ENCODE peak calls at places on chromosomes 1 and 21, in four cellular contexts. O is ACHN, Z is ELR, R is GM12865. K is an unnamed sample.

GRCh38 chr1:153880962-153881361 is 41.8 kb downstream of the GATAD2B start:
- DNase-seq in Z (peak), R (no peak), O (no peak), K (peak)

GRCh38 chr1:2400576-2400909 is 8.9 kb downstream of the RER1 start:
- DNase-seq in Z (no peak), O (no peak), R (no peak), K (no peak)

GRCh38 chr1:116765962-116766361 is 11.7 kb downstream of the CD2 start:
- DNase-seq in Z (no peak), R (no peak), O (no peak), K (peak)

GRCh38 chr1:169466259-169467230 is 19.2 kb downstream of the SLC19A2 start:
- DNase-seq in Z (peak), O (peak), R (peak), K (peak)

GRCh38 chr1:32964461-32965250 is at the start of gene RNF19B:
- DNase-seq in O (peak), Z (peak), R (peak), K (peak)

GRCh38 chr21:35428041-35428400 is 378.9 kb upstream of the RUNX1 start:
- DNase-seq in R (no peak), Z (no peak), O (no peak), K (no peak)

GRCh38 chr1:230792691-230793462 is 45.7 kb downstream of the CAPN9 start:
- DNase-seq in R (peak), O (no peak), Z (peak), K (peak)

GRCh38 chr21:46142581-46143473 is 12.6 kb downstream of the FTCD start:
- DNase-seq in Z (no peak), R (no peak), O (no peak), K (peak)

GRCh38 chr1:203045821-203046594 is 19.7 kb downstream of the PPFIA4 start:
- DNase-seq in O (no peak), R (no peak), Z (no peak), K (no peak)

GRCh38 chr1:44262414-44262813 is 49.1 kb downstream of the DMAP1 start:
- DNase-seq in Z (no peak), R (no peak), O (no peak), K (no peak)

GRCh38 chr1:85894651-85895050 is 186.4 kb upstream of the ZNHIT6 start:
- DNase-seq in Z (peak), R (peak), O (peak), K (peak)